ENCODE peak calls at places on chromosomes 2 and 18, in six cellular contexts. K is A549, J is cardiac muscle cell, E is progenitor cell of endocrine pancreas, Y is left ventricle myocardium inferior, W is breast epithelium. U is an unnamed sample.

GRCh38 chr18:58882039-58882438 is 17.4 kb downstream of the ZNF532 start:
- DNase-seq in K (no peak), J (no peak), E (no peak), Y (no peak), W (no peak), U (no peak)

GRCh38 chr2:236643480-236643879 is 73.9 kb downstream of the ACKR3 start:
- DNase-seq in K (no peak), J (no peak), E (no peak), Y (no peak), W (no peak), U (no peak)

GRCh38 chr2:155099784-155100183 is 401.3 kb downstream of the KCNJ3 start:
- DNase-seq in K (peak), J (peak), E (no peak), Y (no peak), W (no peak), U (no peak)

GRCh38 chr2:234422895-234423505 is 73.9 kb downstream of the ARL4C start:
- DNase-seq in K (peak), J (no peak), E (no peak), Y (no peak), W (no peak), U (peak)

GRCh38 chr2:216777637-216778273 is 82.1 kb downstream of the TNP1 start:
- DNase-seq in K (peak), J (peak), E (no peak), Y (no peak), W (no peak), U (no peak)

GRCh38 chr2:128505150-128505490 is 186.5 kb upstream of the HS6ST1 start:
- DNase-seq in K (no peak), J (no peak), E (no peak), Y (no peak), W (no peak), U (no peak)

GRCh38 chr2:108145551-108145950 is 94.2 kb upstream of the SULT1C3 start:
- DNase-seq in K (no peak), J (no peak), E (no peak), Y (no peak), W (no peak), U (no peak)

GRCh38 chr2:28623582-28624405 is 127.8 kb upstream of the PPP1CB start:
- DNase-seq in K (no peak), J (no peak), E (no peak), Y (no peak), W (no peak), U (no peak)

GRCh38 chr2:196750977-196751631 is 48.4 kb downstream of the GTF3C3 start:
- DNase-seq in K (peak), J (peak), E (peak), Y (peak), W (peak), U (peak)

GRCh38 chr18:79506191-79507075 is 110.7 kb downstream of the NFATC1 start:
- DNase-seq in K (no peak), J (no peak), E (no peak), Y (peak), W (peak), U (no peak)

GRCh38 chr2:134314656-134315377 is 60.9 kb downstream of the MGAT5 start:
- DNase-seq in K (no peak), J (no peak), E (no peak), Y (no peak), W (no peak), U (no peak)

GRCh38 chr18:56383349-56383748 is 255.0 kb downstream of the TXNL1 start:
- DNase-seq in K (no peak), J (no peak), E (no peak), Y (no peak), W (no peak), U (no peak)

GRCh38 chr2:233977296-233977837 is 60.2 kb downstream of the TRPM8 start:
- DNase-seq in K (peak), J (no peak), E (no peak), Y (no peak), W (no peak), U (no peak)

GRCh38 chr2:217822296-217823252 is 180.2 kb downstream of the TNS1 start:
- DNase-seq in K (no peak), J (no peak), E (no peak), Y (peak), W (no peak), U (no peak)

GRCh38 chr2:107669335-107669734 is 157.4 kb upstream of the RGPD4 start:
- DNase-seq in K (peak), J (no peak), E (no peak), Y (no peak), W (no peak), U (no peak)

GRCh38 chr2:139925903-139926302 is 1145.7 kb upstream of the NXPH2 start:
- DNase-seq in K (no peak), J (no peak), E (no peak), Y (no peak), W (no peak), U (no peak)

GRCh38 chr18:66728951-66729350 is 125.1 kb upstream of the CDH19 start:
- DNase-seq in K (no peak), J (no peak), E (no peak), Y (peak), W (no peak), U (no peak)

GRCh38 chr18:48543228-48543627 is 4.4 kb downstream of the CTIF start:
- DNase-seq in K (no peak), J (no peak), E (no peak), Y (no peak), W (no peak), U (no peak)

GRCh38 chr2:162164802-162165201 is 12.8 kb upstream of the GCG start:
- DNase-seq in K (no peak), J (no peak), E (no peak), Y (no peak), W (no peak), U (no peak)

GRCh38 chr2:150598383-150598782 is 110.9 kb upstream of the RND3 start:
- DNase-seq in K (no peak), J (no peak), E (no peak), Y (no peak), W (no peak), U (no peak)

GRCh38 chr2:197088694-197089093 is 162.2 kb upstream of the PGAP1 start:
- DNase-seq in K (no peak), J (no peak), E (no peak), Y (no peak), W (no peak), U (no peak)

GRCh38 chr2:17327649-17328048 is 190.6 kb downstream of the RAD51AP2 start:
- DNase-seq in K (no peak), J (no peak), E (no peak), Y (no peak), W (no peak), U (no peak)

GRCh38 chr2:47299555-47299954 is 103.4 kb upstream of the MSH2 start:
- DNase-seq in K (peak), J (no peak), E (no peak), Y (no peak), W (no peak), U (no peak)

GRCh38 chr2:222919841-222920609 is 59.2 kb downstream of the ACSL3 start:
- DNase-seq in K (peak), J (no peak), E (no peak), Y (no peak), W (no peak), U (no peak)

GRCh38 chr2:201420442-201421113 is 30.7 kb downstream of the TRAK2 start:
- DNase-seq in K (no peak), J (no peak), E (no peak), Y (no peak), W (no peak), U (no peak)

GRCh38 chr2:234978466-234979203 is 26.8 kb downstream of the SH3BP4 start:
- DNase-seq in K (no peak), J (no peak), E (no peak), Y (no peak), W (peak), U (no peak)

GRCh38 chr2:160940271-160940670 is 220.0 kb upstream of the TANK start:
- DNase-seq in K (no peak), J (no peak), E (no peak), Y (no peak), W (no peak), U (no peak)

GRCh38 chr2:19556648-19557047 is 198.2 kb upstream of the OSR1 start:
- DNase-seq in K (no peak), J (no peak), E (no peak), Y (no peak), W (no peak), U (no peak)

GRCh38 chr2:171404258-171404657 is 29.5 kb downstream of the METTL8 start:
- DNase-seq in K (peak), J (no peak), E (no peak), Y (no peak), W (no peak), U (no peak)

GRCh38 chr2:85741811-85742507 is 11.8 kb upstream of the ATOH8 start:
- DNase-seq in K (peak), J (no peak), E (no peak), Y (peak), W (peak), U (no peak)

GRCh38 chr2:208501217-208501616 is 94.6 kb downstream of the PTH2R start:
- DNase-seq in K (no peak), J (peak), E (no peak), Y (no peak), W (no peak), U (no peak)

DNA sequence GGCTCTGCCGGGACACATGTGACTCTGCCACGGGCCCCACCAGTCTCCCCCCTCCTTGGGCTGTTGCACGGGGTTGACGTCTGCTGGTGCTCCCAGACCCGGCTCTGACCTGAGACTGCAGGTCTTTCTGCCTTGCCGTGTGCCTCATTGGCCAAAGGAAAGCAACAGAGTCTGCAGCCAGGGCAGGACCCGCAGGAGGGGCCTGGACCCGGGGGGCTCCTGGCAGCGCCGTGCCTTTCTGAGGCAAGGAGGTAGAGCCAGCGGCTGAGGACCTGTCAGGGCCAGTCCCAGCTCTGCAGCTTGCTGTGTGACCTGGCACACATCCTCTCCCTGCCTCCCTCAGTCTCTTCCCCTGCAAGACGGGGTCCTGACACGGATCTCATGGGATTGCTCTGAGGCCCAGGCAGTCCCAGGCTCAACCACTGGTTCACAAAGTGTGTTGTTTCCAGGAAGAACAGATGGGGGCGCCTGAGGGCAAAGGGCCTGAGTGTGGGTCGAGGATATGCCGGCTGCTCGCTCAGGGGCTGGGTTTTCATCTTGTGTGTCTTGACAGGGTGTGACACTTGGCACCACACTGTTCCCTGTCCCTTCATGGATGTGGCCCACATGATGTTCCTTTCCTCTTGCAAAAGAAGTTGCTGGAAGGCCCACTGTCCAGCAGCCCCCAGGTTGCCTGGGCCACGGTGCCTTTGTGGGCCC is 9.0 kb downstream of the CAPN10 start:
- DNase-seq in K (peak), J (peak), E (no peak), Y (no peak), W (peak), U (no peak)
- TF ChIP-seq CTCF in K (no peak), J (peak), E (peak), Y (peak), W (no peak), U (no peak)

GRCh38 chr18:31679806-31680793 is 4.3 kb downstream of the B4GALT6 start:
- DNase-seq in K (no peak), J (no peak), E (no peak), Y (no peak), W (no peak), U (no peak)

GRCh38 chr18:31678425-31678824 is 6.0 kb downstream of the B4GALT6 start:
- DNase-seq in K (no peak), J (no peak), E (no peak), Y (no peak), W (no peak), U (no peak)

GRCh38 chr18:31683106-31683505 is 1.3 kb downstream of the B4GALT6 start:
- DNase-seq in K (no peak), J (no peak), E (no peak), Y (no peak), W (no peak), U (no peak)

GRCh38 chr18:31679133-31679731 is 5.1 kb downstream of the B4GALT6 start:
- DNase-seq in K (peak), J (no peak), E (no peak), Y (no peak), W (no peak), U (no peak)

DNA sequence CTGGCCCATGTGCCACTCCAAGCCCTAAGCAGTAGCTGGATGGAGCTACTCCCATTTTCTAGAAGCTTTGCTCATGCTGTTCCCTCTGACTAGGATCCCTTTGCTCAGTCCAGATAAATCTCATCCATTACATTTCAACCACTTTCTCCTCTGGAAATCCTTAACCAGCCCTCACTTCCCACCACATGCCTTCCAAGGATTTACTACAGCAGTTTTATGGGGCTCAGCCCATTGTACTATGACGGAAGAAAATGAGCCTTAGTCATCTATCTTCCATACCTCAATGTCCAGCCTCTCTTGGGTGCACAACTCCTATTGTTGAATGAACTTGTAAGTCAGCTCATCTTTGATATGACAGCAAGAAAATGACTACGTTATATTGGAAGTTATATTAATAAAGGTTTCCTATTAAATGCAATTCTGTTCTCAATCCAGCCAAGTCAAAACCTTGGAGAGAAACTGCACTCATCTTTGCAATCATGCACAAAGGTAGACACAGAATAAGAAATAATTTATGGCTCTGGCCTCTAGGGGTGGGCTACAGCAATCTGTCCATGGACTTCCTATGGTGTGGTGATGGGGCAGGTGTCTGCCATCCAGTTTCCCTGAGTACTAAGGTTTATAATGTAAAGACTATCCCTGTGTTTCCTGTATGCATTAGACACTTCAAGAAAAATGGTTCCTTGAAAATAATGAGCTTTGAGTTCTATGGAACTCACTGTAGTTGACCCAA is 3.4 kb downstream of the B4GALT6 start:
- DNase-seq in K (peak), J (no peak), E (no peak), Y (no peak), W (no peak), U (no peak)
- TF ChIP-seq CTCF in K (no peak), J (peak), E (peak), Y (peak), W (no peak), U (peak)

DNA sequence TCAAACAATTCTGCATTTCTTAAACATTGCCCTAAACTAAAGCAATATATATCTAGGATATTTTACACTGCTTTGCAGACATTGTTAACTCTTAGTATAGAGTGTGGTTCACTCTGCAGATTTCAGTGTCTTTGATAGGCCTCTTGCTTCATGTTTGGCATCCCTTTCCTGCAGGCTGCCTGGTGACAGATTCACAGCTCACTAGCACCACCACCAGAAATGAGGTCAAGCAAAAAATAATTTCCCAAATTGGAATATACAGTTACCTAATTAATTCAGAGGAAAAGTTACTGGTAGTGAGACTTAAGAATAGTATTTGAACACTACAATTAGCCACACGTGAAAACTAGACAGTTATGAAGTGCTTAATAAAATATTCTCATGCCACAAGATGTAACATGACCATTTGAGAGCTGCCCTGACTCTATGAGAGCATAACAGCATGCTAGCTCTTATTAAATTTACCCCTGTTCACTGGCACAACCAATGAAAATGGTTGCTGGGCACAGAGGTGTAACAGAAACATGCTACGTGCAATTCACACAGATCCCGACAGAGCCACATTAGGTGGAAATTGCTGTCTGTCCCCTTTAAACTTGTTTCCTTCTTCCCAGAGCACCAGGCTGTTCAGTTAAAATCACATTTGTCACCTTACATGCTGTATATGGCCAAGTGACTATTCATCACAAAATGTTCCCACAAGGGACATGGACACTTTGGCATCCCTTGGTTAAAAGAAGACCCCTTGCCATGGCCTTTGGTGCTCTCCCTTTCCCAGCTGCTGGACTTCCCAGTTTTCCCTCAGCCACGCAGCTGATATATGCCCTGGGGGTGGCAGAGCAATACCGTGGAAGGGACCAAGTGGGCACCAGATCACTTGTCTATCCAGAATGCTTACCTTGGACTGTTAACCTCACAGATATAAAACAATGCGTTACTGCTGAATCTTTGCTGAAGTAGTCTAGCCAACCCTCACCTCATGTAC is 35.7 kb downstream of the PAIP2B start:
- DNase-seq in K (peak), J (peak), E (no peak), Y (no peak), W (no peak), U (no peak)
- TF ChIP-seq CTCF in K (peak), J (peak), E (peak), Y (peak), W (no peak), U (no peak)

GRCh38 chr18:36296591-36297418 is 708 bp upstream of the FHOD3 start:
- DNase-seq in K (peak), J (peak), E (peak), Y (peak), W (no peak), U (no peak)
- TF ChIP-seq CTCF in K (peak), J (peak), E (peak), Y (no peak), W (peak), U (no peak)

GRCh38 chr2:239689985-239690384 is 289.2 kb upstream of the HDAC4 start:
- DNase-seq in K (no peak), J (no peak), E (no peak), Y (no peak), W (no peak), U (no peak)

GRCh38 chr2:239688840-239689239 is 288.0 kb upstream of the HDAC4 start:
- DNase-seq in K (no peak), J (no peak), E (no peak), Y (no peak), W (no peak), U (no peak)

GRCh38 chr2:239687441-239687840 is 286.6 kb upstream of the HDAC4 start:
- DNase-seq in K (no peak), J (no peak), E (no peak), Y (no peak), W (no peak), U (no peak)

GRCh38 chr2:239689410-239689809 is 288.6 kb upstream of the HDAC4 start:
- DNase-seq in K (no peak), J (no peak), E (no peak), Y (no peak), W (no peak), U (no peak)

GRCh38 chr2:239688098-239688497 is 287.3 kb upstream of the HDAC4 start:
- DNase-seq in K (peak), J (no peak), E (no peak), Y (no peak), W (no peak), U (no peak)
- TF ChIP-seq CTCF in K (peak), J (no peak), E (peak), Y (no peak), W (no peak), U (no peak)

GRCh38 chr2:100399714-100400113 is 17.8 kb downstream of the CHST10 start:
- DNase-seq in K (no peak), J (no peak), E (no peak), Y (no peak), W (no peak), U (no peak)
- TF ChIP-seq CTCF in K (no peak), J (no peak), E (no peak), Y (no peak), W (no peak), U (no peak)

U was measured in natural killer cell.